ENCODE peak calls at places on chromosomes 12 and 14, in eight cellular contexts. S is prostate gland, K is HCT116, X is heart left ventricle, R is A549, B is tibial nerve, P is cardiac muscle cell, A is ovary. J is an unnamed sample. For H3K9me3, the result is how much of the 10 kb centered on the place peaks cover.

GRCh38 chr12:11497438-11497837 is 102.1 kb upstream of the PRB2 start:
- DNase-seq in A (no peak), X (no peak), K (no peak), R (no peak), P (no peak), B (no peak), S (no peak), J (no peak)

GRCh38 chr12:6074979-6075585 is 49.4 kb downstream of the VWF start:
- DNase-seq in R (no peak), X (peak), K (no peak), S (no peak), P (peak), B (no peak), A (no peak), J (no peak)

GRCh38 chr12:96198970-96199369 is 4.8 kb downstream of the ELK3 start:
- DNase-seq in S (no peak), X (no peak), A (no peak), K (peak), P (peak), B (no peak), R (peak), J (no peak)

GRCh38 chr12:59459966-59460365 is 135.9 kb upstream of the SLC16A7 start:
- DNase-seq in P (peak), K (no peak), S (no peak), X (no peak), A (no peak), B (no peak), R (no peak), J (no peak)

GRCh38 chr12:25811656-25812126 is 146.8 kb upstream of the RASSF8 start:
- DNase-seq in P (peak), S (no peak), X (no peak), A (no peak), R (peak), K (peak), B (no peak), J (no peak)

GRCh38 chr12:31491395-31491794 is 99.5 kb downstream of the DENND5B start:
- DNase-seq in X (no peak), K (no peak), A (no peak), B (no peak), R (no peak), S (no peak), P (no peak), J (no peak)

GRCh38 chr12:5171701-5172100 is 128.0 kb downstream of the KCNA5 start:
- DNase-seq in K (peak), P (peak), S (peak), X (peak), B (no peak), R (peak), A (no peak), J (no peak)

GRCh38 chr12:2692156-2692555 is 102.6 kb upstream of the FKBP4 start:
- DNase-seq in X (no peak), S (no peak), A (no peak), P (no peak), R (no peak), B (no peak), K (no peak), J (no peak)

GRCh38 chr14:59133202-59133601 is 55.3 kb upstream of the DAAM1 start:
- DNase-seq in R (no peak), A (no peak), S (no peak), B (no peak), K (no peak), X (no peak), P (peak), J (no peak)

GRCh38 chr12:127822743-127823433 is 444.1 kb upstream of the TMEM132C start:
- DNase-seq in K (no peak), P (no peak), S (no peak), R (no peak), X (no peak), A (no peak), B (no peak), J (peak)

GRCh38 chr14:21822109-21822508 is 148.5 kb upstream of the OR4E1 start:
- DNase-seq in K (no peak), S (no peak), R (no peak), P (no peak), X (no peak), B (no peak), A (no peak), J (no peak)

GRCh38 chr14:21825845-21826244 is 152.2 kb upstream of the OR4E1 start:
- DNase-seq in R (no peak), S (no peak), X (no peak), K (no peak), A (no peak), B (no peak), P (no peak), J (no peak)

GRCh38 chr14:21825147-21825743 is 151.6 kb upstream of the OR4E1 start:
- DNase-seq in P (peak), X (no peak), A (no peak), R (peak), S (no peak), B (no peak), K (peak), J (no peak)
- TF ChIP-seq CTCF in P (peak), X (peak), A (no peak), R (peak), S (no peak), B (no peak), K (peak), J (no peak)

GRCh38 chr14:79483989-79484388 is 727.3 kb downstream of the DIO2 start:
- DNase-seq in B (no peak), P (no peak), K (no peak), R (no peak), A (no peak), X (no peak), S (no peak), J (no peak)
- H3K9me3 ChIP-seq in B (under half), P (under half), K (under half), R (under half), A (under half), X (under half), S (under half), J (under half)

GRCh38 chr12:40012709-40013108 is 93.2 kb downstream of the SLC2A13 start:
- DNase-seq in X (no peak), S (no peak), R (no peak), P (no peak), K (no peak), B (no peak), A (no peak), J (no peak)

GRCh38 chr12:40010899-40011774 is 94.7 kb downstream of the SLC2A13 start:
- DNase-seq in K (peak), X (peak), P (peak), A (peak), S (peak), R (peak), B (peak), J (peak)

GRCh38 chr12:40013292-40013691 is 92.6 kb downstream of the SLC2A13 start:
- DNase-seq in A (no peak), K (no peak), X (no peak), R (no peak), S (no peak), B (no peak), P (no peak), J (no peak)

GRCh38 chr12:40013847-40014246 is 92.0 kb downstream of the SLC2A13 start:
- DNase-seq in S (no peak), R (no peak), X (no peak), P (no peak), K (no peak), A (no peak), B (no peak), J (no peak)

DNA sequence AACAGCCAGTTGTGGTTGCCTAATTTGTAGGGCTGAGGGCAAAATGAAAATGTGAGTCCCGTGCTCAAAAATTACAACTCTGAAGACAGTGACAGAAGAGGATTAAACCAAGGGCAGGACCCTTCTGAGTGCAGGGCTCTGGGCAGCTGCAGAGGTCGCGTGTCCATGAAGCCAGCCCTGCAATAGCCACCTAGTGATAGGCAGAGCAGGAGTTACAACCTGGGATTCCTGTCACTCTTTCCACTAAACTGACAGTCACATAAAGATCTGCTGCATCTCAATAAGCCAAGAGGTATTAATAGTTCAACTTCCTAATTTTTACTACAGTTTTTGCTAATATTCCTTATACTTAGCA is 94.1 kb downstream of the SLC2A13 start:
- DNase-seq in B (no peak), A (no peak), K (no peak), R (no peak), X (no peak), S (no peak), P (no peak), J (no peak)
- H3K4me3 ChIP-seq in B (peak), A (no peak), K (no peak), R (no peak), X (peak), S (no peak), P (no peak), J (no peak)

GRCh38 chr12:57815177-57816000 is 3.1 kb downstream of the AVIL start:
- DNase-seq in X (no peak), P (no peak), A (no peak), R (peak), B (no peak), K (no peak), S (no peak), J (no peak)
- TF ChIP-seq CTCF in X (no peak), P (peak), A (no peak), R (no peak), B (no peak), K (no peak), S (no peak), J (no peak)

DNA sequence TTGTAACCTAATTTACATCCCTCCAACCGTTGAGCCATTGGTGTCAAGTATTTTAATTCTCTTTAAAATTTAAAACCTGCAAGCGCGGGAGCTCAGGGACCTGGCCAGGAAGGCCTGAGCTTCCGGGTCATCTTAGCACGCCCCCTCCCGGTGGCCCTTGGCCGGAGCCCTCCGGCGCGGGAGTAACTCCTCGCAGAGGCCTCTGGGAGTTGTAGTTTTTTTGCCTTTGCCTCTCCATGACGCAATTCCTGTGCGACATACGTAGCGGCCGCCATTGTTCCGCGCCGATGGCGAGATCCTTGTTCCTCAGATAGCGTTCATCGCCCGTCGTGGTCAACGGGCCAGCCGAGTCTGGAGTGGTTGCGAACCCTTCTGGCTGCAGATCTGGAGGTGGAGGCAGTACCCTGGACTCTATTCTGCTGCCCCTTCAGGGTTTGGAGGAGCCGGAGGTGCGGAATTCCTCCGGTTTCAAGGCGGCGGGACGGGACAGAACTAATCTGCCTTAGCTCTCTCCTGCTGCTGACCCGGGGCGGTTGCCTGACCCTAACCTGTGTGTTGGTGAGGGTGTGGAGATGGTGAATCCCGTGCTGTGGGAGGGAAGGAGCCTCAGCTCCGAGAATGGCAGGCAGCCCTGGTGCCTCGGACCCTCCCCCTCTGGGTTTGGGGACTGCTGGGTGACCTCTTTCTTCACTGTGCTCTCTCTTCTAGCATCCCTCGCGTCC is at the start of gene ZNF268:
- DNase-seq in P (peak), X (peak), R (peak), B (peak), A (peak), K (peak), S (peak), J (peak)
- H3K9me3 ChIP-seq in P (under half), X (under half), R (half or more), B (under half), A (under half), K (under half), S (under half), J (under half)

DNA sequence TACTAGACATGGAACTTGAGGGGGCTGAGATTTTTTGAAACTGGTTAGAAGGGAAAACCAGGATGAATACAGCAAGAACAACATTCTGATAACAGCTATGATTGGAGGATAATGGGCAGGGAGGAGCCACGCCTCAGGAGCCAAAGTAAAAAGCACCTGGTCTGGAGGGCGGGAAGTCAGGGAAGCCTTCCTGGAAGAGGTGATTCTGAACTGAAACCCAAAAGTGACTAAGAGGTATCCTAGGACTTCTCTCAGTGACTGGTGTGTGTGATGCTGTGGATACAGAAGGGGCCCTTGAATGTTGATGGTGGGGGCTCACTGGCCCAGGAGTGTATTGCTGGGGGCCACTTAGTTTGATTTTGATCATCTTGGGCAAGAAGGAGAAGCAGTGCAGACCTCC is 18.8 kb upstream of the GPR68 start:
- DNase-seq in K (no peak), A (no peak), B (no peak), X (no peak), R (no peak), P (no peak), S (no peak), J (no peak)
- H3K4me3 ChIP-seq in K (no peak), A (no peak), B (no peak), X (no peak), R (no peak), P (no peak), S (no peak), J (no peak)

DNA sequence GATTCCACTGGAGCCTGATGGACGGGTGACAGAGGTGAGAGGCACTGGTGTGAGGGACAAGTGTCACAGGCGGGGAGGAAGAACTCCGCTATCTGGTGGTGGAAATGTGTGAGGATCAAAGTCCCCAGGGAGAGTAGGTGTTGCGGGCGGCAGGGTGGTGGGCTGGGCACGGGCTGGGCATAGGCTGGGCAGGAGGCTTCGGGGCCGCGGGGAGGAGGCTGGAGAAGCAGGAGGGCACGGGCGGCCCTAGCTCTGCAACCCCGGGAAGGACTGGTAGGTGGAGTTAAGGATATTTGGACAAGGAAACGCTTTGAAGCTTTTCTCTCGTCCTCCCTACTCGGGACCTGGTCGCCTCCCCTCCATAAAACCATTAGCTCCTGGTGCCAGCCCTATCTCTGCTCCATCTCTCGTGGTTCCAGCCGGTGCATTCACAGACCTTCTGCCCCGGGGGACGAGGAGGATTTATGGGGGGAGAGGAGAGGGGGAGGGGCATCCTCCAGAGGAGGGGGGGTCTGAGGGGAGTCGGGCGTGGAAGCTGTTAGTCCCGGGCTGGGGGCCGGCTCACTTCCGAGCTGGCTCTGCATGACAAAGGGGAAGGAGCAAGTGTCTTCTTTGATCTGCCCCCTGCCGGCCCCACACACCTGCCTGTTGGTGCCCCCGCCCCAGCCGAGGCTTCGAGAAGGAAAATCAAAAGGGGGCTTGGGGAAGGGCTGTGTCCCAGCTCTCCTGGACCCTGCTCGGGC is 478 bp downstream of the WNT5B start:
- DNase-seq in S (no peak), B (no peak), R (no peak), X (no peak), K (no peak), A (peak), P (no peak), J (no peak)
- TF ChIP-seq CTCF in S (peak), B (no peak), R (no peak), X (peak), K (peak), A (no peak), P (no peak), J (no peak)

GRCh38 chr14:64170190-64170589 is 124.0 kb downstream of the ESR2 start:
- DNase-seq in A (no peak), K (no peak), P (no peak), B (no peak), X (no peak), S (no peak), R (no peak), J (no peak)
- H3K9me3 ChIP-seq in A (under half), K (under half), P (under half), B (under half), X (under half), S (under half), R (under half), J (under half)

GRCh38 chr14:81474685-81475324 is 58.8 kb downstream of the SEL1L start:
- DNase-seq in A (no peak), K (no peak), R (no peak), S (no peak), B (no peak), X (no peak), P (no peak), J (no peak)
- H3K4me3 ChIP-seq in A (no peak), K (no peak), R (no peak), S (no peak), B (no peak), X (no peak), P (no peak), J (no peak)

J was measured in thyroid gland.